ENCODE peak calls at places on chromosomes 12 and 14, in four cellular contexts. Z, A, H and L are unnamed samples.

GRCh38 chr14:105275267-105275946 is 25.4 kb downstream of the BRF1 start:
- DNase-seq in Z (no peak), A (no peak), H (no peak), L (no peak)

GRCh38 chr12:105933671-105934665 is 204.8 kb downstream of the NUAK1 start:
- DNase-seq in Z (no peak), A (no peak), H (no peak), L (no peak)

GRCh38 chr14:39107624-39108023 is 4.6 kb upstream of the SEC23A start:
- DNase-seq in Z (peak; percentile 78), A (no peak), H (no peak), L (no peak)

GRCh38 chr12:70645494-70646317 is 8.5 kb upstream of the PTPRB start:
- DNase-seq in Z (peak; percentile 41), A (peak; percentile 62), H (no peak), L (no peak)

GRCh38 chr14:50085570-50086315 is 30.6 kb downstream of the VCPKMT start:
- DNase-seq in Z (no peak), A (no peak), H (peak; percentile 95), L (no peak)

GRCh38 chr12:52876371-52876770 is 27.6 kb upstream of the KRT78 start:
- DNase-seq in Z (no peak), A (no peak), H (no peak), L (no peak)

GRCh38 chr14:102020058-102020971 is 55.9 kb downstream of the DYNC1H1 start:
- DNase-seq in Z (no peak), A (no peak), H (no peak), L (no peak)

GRCh38 chr14:103491691-103492090 is 30.9 kb downstream of the CKB start:
- DNase-seq in Z (no peak), A (no peak), H (no peak), L (no peak)

GRCh38 chr12:5586201-5586600 is 154.3 kb downstream of the NTF3 start:
- DNase-seq in Z (peak; percentile 28), A (no peak), H (no peak), L (no peak)

GRCh38 chr12:65952737-65953209 is 128.5 kb downstream of the HMGA2 start:
- DNase-seq in Z (peak; percentile 29), A (no peak), H (no peak), L (no peak)

GRCh38 chr14:53962954-53963490 is 6.4 kb upstream of the BMP4 start:
- DNase-seq in Z (no peak), A (no peak), H (no peak), L (no peak)

GRCh38 chr12:100293017-100293416 is 26.0 kb downstream of the SCYL2 start:
- DNase-seq in Z (no peak), A (no peak), H (no peak), L (no peak)

GRCh38 chr12:3975652-3976051 is 102.5 kb upstream of the PARP11 start:
- DNase-seq in Z (no peak), A (no peak), H (no peak), L (no peak)

GRCh38 chr12:3977621-3978020 is 104.4 kb upstream of the PARP11 start:
- DNase-seq in Z (no peak), A (no peak), H (no peak), L (no peak)

GRCh38 chr12:3976351-3976938 is 103.2 kb upstream of the PARP11 start:
- DNase-seq in Z (no peak), A (no peak), H (no peak), L (no peak)

GRCh38 chr12:3980504-3981272 is 107.5 kb upstream of the PARP11 start:
- DNase-seq in Z (no peak), A (no peak), H (no peak), L (no peak)
- TF ChIP-seq ATF3 in Z (no peak), A (no peak), H (no peak), L (no peak)

GRCh38 chr12:89568484-89568883 is 42.6 kb upstream of the POC1B start:
- DNase-seq in Z (no peak), A (no peak), H (no peak), L (no peak)
- TF ChIP-seq TCF7 in Z (no peak), A (no peak), H (no peak), L (no peak)

GRCh38 chr12:77980782-77981181 is 150.1 kb downstream of the NAV3 start:
- DNase-seq in Z (no peak), A (no peak), H (no peak), L (no peak)
- TF ChIP-seq ATF3 in Z (no peak), A (no peak), H (no peak), L (no peak)

GRCh38 chr14:92625213-92625612 is 111.6 kb downstream of the RIN3 start:
- DNase-seq in Z (no peak), A (no peak), H (no peak), L (no peak)
- TF ChIP-seq TCF7 in Z (no peak), A (no peak), H (no peak), L (no peak)

GRCh38 chr12:40253936-40254335 is 29.1 kb downstream of the LRRK2 start:
- DNase-seq in Z (no peak), A (no peak), H (no peak), L (no peak)
- TF ChIP-seq ATF3 in Z (no peak), A (no peak), H (no peak), L (no peak)

GRCh38 chr14:63616015-63616414 is 25.7 kb downstream of the WDR89 start:
- DNase-seq in Z (no peak), A (no peak), H (no peak), L (no peak)

GRCh38 chr14:63611078-63611477 is 30.6 kb downstream of the WDR89 start:
- DNase-seq in Z (no peak), A (no peak), H (no peak), L (no peak)

GRCh38 chr14:63614964-63615363 is 26.7 kb downstream of the WDR89 start:
- DNase-seq in Z (no peak), A (no peak), H (no peak), L (no peak)
- TF ChIP-seq TCF7 in Z (no peak), A (no peak), H (no peak), L (no peak)

DNA sequence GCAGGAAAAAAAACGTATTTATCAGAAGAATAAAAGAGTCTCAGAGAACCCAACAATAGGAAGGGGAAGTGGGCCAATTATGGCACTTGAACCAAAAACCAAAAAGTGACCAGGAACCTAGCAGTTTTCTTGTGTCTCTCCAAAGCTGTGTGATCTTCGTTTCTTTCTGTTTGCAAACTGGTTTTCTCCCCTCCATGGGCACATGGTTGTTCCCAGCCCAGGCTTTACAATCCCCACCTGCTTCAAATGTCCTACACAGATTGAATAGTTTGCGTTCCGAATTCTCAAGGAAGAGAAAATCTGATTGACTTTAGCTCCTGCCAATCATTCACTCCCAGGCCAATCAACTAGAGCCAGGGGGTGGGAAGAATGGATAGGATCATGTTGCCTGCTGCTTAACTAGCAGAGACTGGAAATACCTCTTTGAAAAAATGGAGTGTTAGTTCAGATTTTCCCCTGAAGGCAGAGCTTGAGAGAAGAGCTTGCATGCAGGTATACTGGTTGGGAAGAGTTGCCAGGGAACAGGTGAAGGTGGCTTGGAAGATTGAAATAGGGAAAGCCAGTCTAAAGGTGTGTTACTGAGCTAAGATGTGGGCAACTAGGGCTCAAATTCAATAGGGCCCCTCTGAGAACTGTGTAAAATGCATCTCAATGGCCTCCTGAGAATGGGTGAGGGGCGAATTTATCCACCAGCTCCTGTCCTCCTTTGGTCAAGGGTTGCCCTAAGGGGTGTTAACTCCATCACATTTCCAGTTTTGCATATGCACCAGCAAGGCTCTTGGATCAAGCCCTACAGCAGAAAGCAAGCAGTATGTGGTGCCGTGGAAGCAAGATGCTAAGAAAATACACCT is 106.4 kb upstream of the SRRM4 start:
- DNase-seq in Z (no peak), A (no peak), H (no peak), L (peak; percentile 65)
- TF ChIP-seq ATF3 in Z (no peak), A (no peak), H (no peak), L (no peak)